ENCODE peak calls at places on chromosome 17, in five cellular contexts. One of them, this sample, is unnamed.

GRCh38 chr17:35529868-35530267 is 7.6 kb downstream of the SLFN12L start:
- DNase-seq in A172: no peak
- DNase-seq in T-cell: no peak
- DNase-seq in Right ventricle myocardium superior: no peak
- DNase-seq in mesothelial cell of epicardium: no peak
- DNase-seq in this sample: no peak

GRCh38 chr17:5585814-5586558 is 1.7 kb upstream of the NLRP1 start:
- DNase-seq in A172: peak; percentile 52
- DNase-seq in T-cell: no peak
- DNase-seq in Right ventricle myocardium superior: no peak
- DNase-seq in mesothelial cell of epicardium: no peak
- DNase-seq in this sample: no peak

GRCh38 chr17:41664587-41665565 is 23.8 kb upstream of the EIF1 start:
- DNase-seq in A172: no peak
- DNase-seq in T-cell: no peak
- DNase-seq in Right ventricle myocardium superior: peak; percentile 23
- DNase-seq in mesothelial cell of epicardium: no peak
- DNase-seq in this sample: no peak

GRCh38 chr17:34650361-34650760 is 71.0 kb downstream of the TMEM132E start:
- DNase-seq in A172: no peak
- DNase-seq in T-cell: no peak
- DNase-seq in Right ventricle myocardium superior: no peak
- DNase-seq in mesothelial cell of epicardium: no peak
- DNase-seq in this sample: no peak

GRCh38 chr17:64418506-64419339 is 28.1 kb upstream of the PECAM1 start:
- DNase-seq in A172: peak; percentile 70
- DNase-seq in T-cell: no peak
- DNase-seq in Right ventricle myocardium superior: no peak
- DNase-seq in mesothelial cell of epicardium: no peak
- DNase-seq in this sample: peak; percentile 39

GRCh38 chr17:31492880-31493655 is 101.6 kb downstream of the RAB11FIP4 start:
- DNase-seq in A172: no peak
- DNase-seq in T-cell: peak; percentile 45
- DNase-seq in Right ventricle myocardium superior: peak; percentile 74
- DNase-seq in mesothelial cell of epicardium: no peak
- DNase-seq in this sample: no peak

GRCh38 chr17:42980274-42980765 is at the start of gene RUNDC1:
- DNase-seq in A172: peak; percentile 79
- DNase-seq in T-cell: peak; percentile 86
- DNase-seq in Right ventricle myocardium superior: peak; percentile 97
- DNase-seq in mesothelial cell of epicardium: peak; percentile 90
- DNase-seq in this sample: peak; percentile 52

GRCh38 chr17:72516772-72517399 is 396.1 kb downstream of the SOX9 start:
- DNase-seq in A172: no peak
- DNase-seq in T-cell: no peak
- DNase-seq in Right ventricle myocardium superior: peak; percentile 45
- DNase-seq in mesothelial cell of epicardium: no peak
- DNase-seq in this sample: no peak

GRCh38 chr17:71633391-71633849 is 487.4 kb upstream of the SOX9 start:
- DNase-seq in A172: peak; percentile 88
- DNase-seq in T-cell: no peak
- DNase-seq in Right ventricle myocardium superior: no peak
- DNase-seq in mesothelial cell of epicardium: no peak
- DNase-seq in this sample: peak; percentile 70

GRCh38 chr17:17177186-17177585 is 28.9 kb downstream of the PLD6 start:
- DNase-seq in A172: no peak
- DNase-seq in T-cell: no peak
- DNase-seq in Right ventricle myocardium superior: no peak
- DNase-seq in mesothelial cell of epicardium: no peak
- DNase-seq in this sample: no peak

GRCh38 chr17:1094591-1094990 is 85.2 kb downstream of the ABR start:
- DNase-seq in A172: no peak
- DNase-seq in T-cell: no peak
- DNase-seq in Right ventricle myocardium superior: no peak
- DNase-seq in mesothelial cell of epicardium: no peak
- DNase-seq in this sample: no peak

GRCh38 chr17:49676276-49676868 is 1.5 kb downstream of the SPOP start:
- DNase-seq in A172: no peak
- DNase-seq in T-cell: peak; percentile 23
- DNase-seq in Right ventricle myocardium superior: no peak
- DNase-seq in mesothelial cell of epicardium: no peak
- DNase-seq in this sample: no peak

GRCh38 chr17:27481327-27481726 is 25.1 kb downstream of the KSR1 start:
- DNase-seq in A172: no peak
- DNase-seq in T-cell: peak; percentile 58
- DNase-seq in Right ventricle myocardium superior: no peak
- DNase-seq in mesothelial cell of epicardium: no peak
- DNase-seq in this sample: no peak

GRCh38 chr17:75876938-75877751 is 1.2 kb downstream of the TRIM47 start:
- DNase-seq in A172: peak; percentile 98
- DNase-seq in T-cell: no peak
- DNase-seq in Right ventricle myocardium superior: peak; percentile 96
- DNase-seq in mesothelial cell of epicardium: peak; percentile 70
- DNase-seq in this sample: peak; percentile 81

GRCh38 chr17:41553987-41554680 is 17.7 kb downstream of the KRT9 start:
- DNase-seq in A172: no peak
- DNase-seq in T-cell: no peak
- DNase-seq in Right ventricle myocardium superior: no peak
- DNase-seq in mesothelial cell of epicardium: no peak
- DNase-seq in this sample: no peak

GRCh38 chr17:4968166-4968915 is 724 bp upstream of the SPAG7 start:
- DNase-seq in A172: no peak
- DNase-seq in T-cell: no peak
- DNase-seq in Right ventricle myocardium superior: no peak
- DNase-seq in mesothelial cell of epicardium: peak; percentile 52
- DNase-seq in this sample: no peak

GRCh38 chr17:78359216-78359935 is 501 bp downstream of the SOCS3 start:
- DNase-seq in A172: no peak
- DNase-seq in T-cell: peak; percentile 23
- DNase-seq in Right ventricle myocardium superior: no peak
- DNase-seq in mesothelial cell of epicardium: no peak
- DNase-seq in this sample: no peak

GRCh38 chr17:50177983-50178834 is 12.4 kb downstream of the SGCA start:
- DNase-seq in A172: peak; percentile 99
- DNase-seq in T-cell: no peak
- DNase-seq in Right ventricle myocardium superior: peak; percentile 85
- DNase-seq in mesothelial cell of epicardium: no peak
- DNase-seq in this sample: peak; percentile 92

GRCh38 chr17:9874722-9875121 is 30.3 kb downstream of the RCVRN start:
- DNase-seq in A172: no peak
- DNase-seq in T-cell: no peak
- DNase-seq in Right ventricle myocardium superior: no peak
- DNase-seq in mesothelial cell of epicardium: no peak
- DNase-seq in this sample: no peak

GRCh38 chr17:79045830-79046500 is 22.0 kb downstream of the C1QTNF1 start:
- DNase-seq in A172: peak; percentile 74
- DNase-seq in T-cell: peak; percentile 29
- DNase-seq in Right ventricle myocardium superior: peak; percentile 85
- DNase-seq in mesothelial cell of epicardium: peak; percentile 85
- DNase-seq in this sample: no peak

GRCh38 chr17:57755479-57756070 is 10.5 kb upstream of the CCDC182 start:
- DNase-seq in A172: no peak
- DNase-seq in T-cell: no peak
- DNase-seq in Right ventricle myocardium superior: no peak
- DNase-seq in mesothelial cell of epicardium: no peak
- DNase-seq in this sample: no peak

GRCh38 chr17:78027121-78027520 is 68.6 kb downstream of the TNRC6C start:
- DNase-seq in A172: no peak
- DNase-seq in T-cell: no peak
- DNase-seq in Right ventricle myocardium superior: no peak
- DNase-seq in mesothelial cell of epicardium: no peak
- DNase-seq in this sample: no peak

GRCh38 chr17:48299760-48300159 is 130.3 kb downstream of the SKAP1 start:
- DNase-seq in A172: no peak
- DNase-seq in T-cell: no peak
- DNase-seq in Right ventricle myocardium superior: no peak
- DNase-seq in mesothelial cell of epicardium: no peak
- DNase-seq in this sample: no peak

GRCh38 chr17:58565389-58566311 is 51.2 kb upstream of the MTMR4 start:
- DNase-seq in A172: peak; percentile 39
- DNase-seq in T-cell: no peak
- DNase-seq in Right ventricle myocardium superior: no peak
- DNase-seq in mesothelial cell of epicardium: no peak
- DNase-seq in this sample: no peak

GRCh38 chr17:61254894-61255293 is 144.7 kb upstream of the TBX2 start:
- DNase-seq in A172: no peak
- DNase-seq in T-cell: no peak
- DNase-seq in Right ventricle myocardium superior: no peak
- DNase-seq in mesothelial cell of epicardium: no peak
- DNase-seq in this sample: no peak